ENCODE peak calls at places on chromosomes 6 and 20, in six cellular contexts. H is T-cell, X is psoas muscle, O is H1, B is activated T-cell treated with anti-CD3 and anti-CD28 coated beads for 24 hours, I is endothelial cell. Z is an unnamed sample.

GRCh38 chr20:43868091-43868490 is 46.6 kb upstream of the TOX2 start:
- DNase-seq in H (no peak), X (no peak), O (no peak), B (no peak), I (no peak), Z (no peak)

GRCh38 chr6:156980515-156980914 is 203.3 kb downstream of the ARID1B start:
- DNase-seq in H (no peak), X (no peak), O (no peak), B (no peak), I (no peak), Z (no peak)

GRCh38 chr20:366042-366718 is 14.4 kb upstream of the TRIB3 start:
- DNase-seq in H (no peak), X (no peak), O (no peak), B (no peak), I (no peak), Z (no peak)

GRCh38 chr20:47126709-47127108 is 229.8 kb downstream of the ZMYND8 start:
- DNase-seq in H (no peak), X (no peak), O (no peak), B (no peak), I (no peak), Z (no peak)

GRCh38 chr6:139820191-139820590 is 445.7 kb upstream of the CITED2 start:
- DNase-seq in H (no peak), X (no peak), O (no peak), B (no peak), I (no peak), Z (no peak)

GRCh38 chr6:26659042-26659359 is 545 bp downstream of the ZNF322 start:
- DNase-seq in H (no peak), X (no peak), O (no peak), B (no peak), I (no peak), Z (no peak)

GRCh38 chr6:44081753-44082152 is 45.5 kb downstream of the MRPL14 start:
- DNase-seq in H (no peak), X (no peak), O (no peak), B (no peak), I (no peak), Z (no peak)

GRCh38 chr6:106883808-106884262 is 90.7 kb downstream of the CD24 start:
- DNase-seq in H (no peak), X (no peak), O (no peak), B (no peak), I (no peak), Z (no peak)

GRCh38 chr6:129312865-129313264 is 397.1 kb downstream of the ARHGAP18 start:
- DNase-seq in H (no peak), X (no peak), O (no peak), B (no peak), I (no peak), Z (no peak)

GRCh38 chr6:144899161-144899560 is 614.0 kb downstream of the UTRN start:
- DNase-seq in H (no peak), X (no peak), O (no peak), B (no peak), I (no peak), Z (no peak)

GRCh38 chr20:43068482-43068881 is 121.2 kb downstream of the PTPRT start:
- DNase-seq in H (no peak), X (no peak), O (no peak), B (no peak), I (no peak), Z (no peak)

GRCh38 chr6:85360794-85361642 is 88.9 kb upstream of the NT5E start:
- DNase-seq in H (no peak), X (no peak), O (no peak), B (no peak), I (no peak), Z (no peak)

GRCh38 chr6:165571068-165571682 is 91.9 kb downstream of the PDE10A start:
- DNase-seq in H (no peak), X (no peak), O (no peak), B (no peak), I (no peak), Z (no peak)

GRCh38 chr20:23125625-23126191 is 39.6 kb upstream of the CD93 start:
- DNase-seq in H (no peak), X (peak; percentile 60), O (no peak), B (no peak), I (no peak), Z (no peak)

GRCh38 chr6:80433010-80433665 is 326.7 kb downstream of the BCKDHB start:
- DNase-seq in H (no peak), X (no peak), O (no peak), B (no peak), I (no peak), Z (no peak)

GRCh38 chr20:39706089-39706721 is 744.1 kb downstream of the DHX35 start:
- DNase-seq in H (no peak), X (peak; percentile 17), O (no peak), B (no peak), I (no peak), Z (no peak)

GRCh38 chr6:132962936-132963579 is 148.7 kb downstream of the RPS12 start:
- DNase-seq in H (peak; percentile 29), X (peak; percentile 65), O (peak; percentile 91), B (peak; percentile 41), I (peak; percentile 85), Z (peak; percentile 60)

GRCh38 chr6:13398421-13398994 is 70.2 kb upstream of the TBC1D7 start:
- DNase-seq in H (no peak), X (no peak), O (no peak), B (no peak), I (no peak), Z (no peak)

GRCh38 chr6:130708338-130708737 is 118.9 kb upstream of the SMLR1 start:
- DNase-seq in H (no peak), X (no peak), O (no peak), B (no peak), I (no peak), Z (no peak)

GRCh38 chr20:2748551-2749342 is 51.7 kb downstream of the CPXM1 start:
- DNase-seq in H (peak; percentile 24), X (no peak), O (peak; percentile 73), B (no peak), I (no peak), Z (no peak)

GRCh38 chr6:157245486-157245885 is 77.8 kb downstream of the TMEM242 start:
- DNase-seq in H (no peak), X (no peak), O (no peak), B (no peak), I (no peak), Z (no peak)

GRCh38 chr20:47672886-47673670 is 112.2 kb downstream of the SULF2 start:
- DNase-seq in H (no peak), X (no peak), O (no peak), B (no peak), I (no peak), Z (no peak)

GRCh38 chr6:129766959-129767728 is 57.2 kb upstream of the ARHGAP18 start:
- DNase-seq in H (peak; percentile 47), X (peak; percentile 21), O (peak; percentile 66), B (peak; percentile 61), I (peak; percentile 46), Z (no peak)

GRCh38 chr6:160965893-160966292 is 25.7 kb upstream of the MAP3K4 start:
- DNase-seq in H (no peak), X (no peak), O (no peak), B (no peak), I (no peak), Z (no peak)

GRCh38 chr6:83708546-83708969 is 343 bp downstream of the SNAP91 start:
- DNase-seq in H (no peak), X (no peak), O (no peak), B (no peak), I (peak; percentile 34), Z (no peak)

GRCh38 chr6:150894935-150895686 is 29.6 kb downstream of the MTHFD1L start:
- DNase-seq in H (no peak), X (no peak), O (no peak), B (no peak), I (no peak), Z (no peak)

Z was measured in iPS DF 6.9.